ENCODE peak calls at places on chromosomes 3 and 15, in four cellular contexts. C is GM12878, G is A549, N is K562. B is an unnamed sample.

GRCh38 chr3:12759097-12759679 is at the start of gene TMEM40:
- DNase-seq in N (no peak), C (no peak), G (no peak), B (no peak)

GRCh38 chr3:85148056-85148455 is 189.3 kb downstream of the CADM2 start:
- DNase-seq in N (no peak), C (no peak), G (no peak), B (no peak)

GRCh38 chr3:76991165-76991564 is 48.7 kb upstream of the ROBO2 start:
- DNase-seq in C (no peak), G (no peak), N (no peak), B (no peak)

GRCh38 chr3:132645058-132645457 is 14.6 kb downstream of the ACAD11 start:
- DNase-seq in C (no peak), N (peak; percentile 8), G (no peak), B (no peak)

GRCh38 chr3:133991637-133992036 is 38.1 kb downstream of the SLCO2A1 start:
- DNase-seq in N (no peak), C (no peak), G (no peak), B (no peak)

GRCh38 chr3:28841436-28841835 is 439.4 kb upstream of the RBMS3 start:
- DNase-seq in G (no peak), C (no peak), N (no peak), B (no peak)

GRCh38 chr3:197475514-197475913 is 80.3 kb downstream of the BDH1 start:
- DNase-seq in G (no peak), C (no peak), N (no peak), B (no peak)

GRCh38 chr3:9402410-9403228 is 5.2 kb downstream of the SETD5 start:
- DNase-seq in G (no peak), N (peak; percentile 84), C (no peak), B (peak; percentile 88)

GRCh38 chr3:197253243-197253947 is 45.0 kb downstream of the DLG1 start:
- DNase-seq in C (no peak), G (no peak), N (no peak), B (no peak)

GRCh38 chr3:37308247-37308646 is 133.9 kb upstream of the LRRFIP2 start:
- DNase-seq in C (no peak), N (no peak), G (peak; percentile 36), B (peak; percentile 7)

GRCh38 chr15:77542491-77543001 is 90.2 kb downstream of the LINGO1 start:
- DNase-seq in C (no peak), N (no peak), G (no peak), B (no peak)

GRCh38 chr15:65981837-65982696 is 112.8 kb downstream of the RAB11A start:
- DNase-seq in C (no peak), N (peak; percentile 53), G (peak; percentile 70), B (peak; percentile 18)

GRCh38 chr15:78306176-78306774 is 6.9 kb upstream of the SKIC8 start:
- DNase-seq in G (no peak), N (peak; percentile 68), C (no peak), B (no peak)

GRCh38 chr3:145815707-145816413 is 345.1 kb downstream of the PLOD2 start:
- DNase-seq in N (no peak), G (no peak), C (no peak), B (no peak)

GRCh38 chr3:129657261-129658046 is 51.0 kb upstream of the PLXND1 start:
- DNase-seq in C (no peak), N (no peak), G (no peak), B (no peak)

GRCh38 chr3:97975466-97975865 is 3.2 kb upstream of the RIOX2 start:
- DNase-seq in G (no peak), C (no peak), N (no peak), B (no peak)

GRCh38 chr3:182172534-182172933 is 460.8 kb downstream of the SOX2 start:
- DNase-seq in C (no peak), N (no peak), G (no peak), B (no peak)

GRCh38 chr3:69941439-69942176 is 57.9 kb upstream of the SAMMSON start:
- DNase-seq in N (no peak), G (no peak), C (no peak), B (no peak)

GRCh38 chr3:157618075-157618760 is 115.0 kb upstream of the VEPH1 start:
- DNase-seq in N (peak; percentile 57), C (peak; percentile 12), G (peak; percentile 37), B (peak; percentile 41)

GRCh38 chr3:126109146-126109859 is 25.4 kb upstream of the SLC41A3 start:
- DNase-seq in N (no peak), C (no peak), G (no peak), B (no peak)

GRCh38 chr3:72191211-72191960 is 406.4 kb upstream of the PROK2 start:
- DNase-seq in G (no peak), N (no peak), C (no peak), B (no peak)

GRCh38 chr15:56552668-56553067 is 87.7 kb upstream of the MNS1 start:
- DNase-seq in C (no peak), N (no peak), G (no peak), B (no peak)

GRCh38 chr3:123419850-123420292 is 29.0 kb downstream of the ADCY5 start:
- DNase-seq in G (no peak), C (no peak), N (no peak), B (no peak)

GRCh38 chr15:35929740-35930444 is 383.9 kb upstream of the DPH6 start:
- DNase-seq in N (no peak), C (peak; percentile 57), G (no peak), B (no peak)

GRCh38 chr3:99639579-99639978 is 1.2 kb downstream of the COL8A1 start:
- DNase-seq in C (no peak), N (no peak), G (no peak), B (no peak)

GRCh38 chr3:37949866-37950265 is 40.7 kb upstream of the VILL start:
- DNase-seq in C (no peak), G (no peak), N (no peak), B (no peak)

GRCh38 chr3:13528217-13528801 is 20.6 kb upstream of the FBLN2 start:
- DNase-seq in C (no peak), N (peak; percentile 41), G (peak; percentile 73), B (peak; percentile 41)

GRCh38 chr15:40345867-40346578 is 4.8 kb upstream of the PHGR1 start:
- DNase-seq in G (no peak), C (no peak), N (no peak), B (no peak)

GRCh38 chr15:82040862-82041261 is 5.0 kb downstream of the MEX3B start:
- DNase-seq in C (no peak), G (no peak), N (peak; percentile 49), B (no peak)

GRCh38 chr3:186361612-186362408 is at the start of gene DGKG:
- DNase-seq in G (peak; percentile 52), N (no peak), C (no peak), B (no peak)

GRCh38 chr3:107861904-107862303 is 228.9 kb downstream of the CD47 start:
- DNase-seq in N (no peak), G (no peak), C (peak; percentile 72), B (no peak)

GRCh38 chr3:187122261-187122660 is 17.0 kb downstream of the RPL39L start:
- DNase-seq in G (no peak), C (no peak), N (no peak), B (no peak)

GRCh38 chr3:157574580-157574979 is 71.4 kb upstream of the VEPH1 start:
- DNase-seq in N (no peak), G (no peak), C (no peak), B (no peak)

GRCh38 chr15:100433304-100433703 is 91.5 kb upstream of the ADAMTS17 start:
- DNase-seq in N (no peak), C (no peak), G (no peak), B (no peak)

GRCh38 chr3:52350436-52350835 is 34.3 kb downstream of the DNAH1 start:
- DNase-seq in G (no peak), C (no peak), N (no peak), B (no peak)

GRCh38 chr3:167671878-167672427 is 18.2 kb upstream of the WDR49 start:
- DNase-seq in N (no peak), G (no peak), C (no peak), B (no peak)

GRCh38 chr3:127002195-127003174 is 19.6 kb downstream of the PLXNA1 start:
- DNase-seq in N (peak; percentile 42), C (no peak), G (no peak), B (no peak)

GRCh38 chr3:132284006-132284405 is 33.2 kb upstream of the ACP3 start:
- DNase-seq in N (no peak), C (no peak), G (no peak), B (no peak)

GRCh38 chr3:37814547-37814946 is 47.1 kb upstream of the CTDSPL start:
- DNase-seq in N (no peak), C (no peak), G (peak; percentile 24), B (no peak)

GRCh38 chr3:31875437-31875836 is 105.6 kb downstream of the OSBPL10 start:
- DNase-seq in N (no peak), C (no peak), G (no peak), B (no peak)
- TF ChIP-seq CHD4 in N (no peak), C (no peak), G (no peak), B (no peak)

GRCh38 chr3:128068156-128068620 is 16.0 kb downstream of the SEC61A1 start:
- DNase-seq in G (peak; percentile 52), N (peak; percentile 50), C (no peak), B (peak; percentile 57)
- TF ChIP-seq CHD4 in G (no peak), N (no peak), C (no peak), B (no peak)

DNA sequence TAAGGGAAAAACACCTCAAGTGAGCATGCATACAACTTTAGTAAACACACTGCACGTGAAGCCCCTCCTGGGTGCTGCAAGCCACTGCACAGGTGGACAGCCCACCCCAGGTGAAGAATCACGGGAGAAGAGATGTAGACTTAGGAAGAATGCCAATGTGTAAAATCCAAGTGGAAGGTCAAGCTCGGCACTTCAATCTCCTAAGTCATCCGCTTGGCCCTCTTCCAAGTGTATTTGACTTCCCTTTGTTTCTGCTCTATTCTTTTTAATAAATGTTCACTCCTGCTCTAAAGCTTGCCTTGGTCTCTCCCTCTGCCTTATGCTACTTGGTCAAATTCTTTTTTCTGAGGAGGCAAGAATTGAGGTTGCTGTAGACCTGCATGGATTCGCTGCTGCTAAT is 316.6 kb downstream of the EDEM1 start:
- DNase-seq in N (no peak), C (no peak), G (no peak), B (no peak)
- TF ChIP-seq CHD4 in N (no peak), C (no peak), G (no peak), B (no peak)

GRCh38 chr3:38960042-38960622 is 91.6 kb downstream of the SCN11A start:
- DNase-seq in G (no peak), C (no peak), N (no peak), B (no peak)

GRCh38 chr3:38960953-38961622 is 90.7 kb downstream of the SCN11A start:
- DNase-seq in C (peak; percentile 8), G (peak; percentile 72), N (peak; percentile 75), B (peak; percentile 25)

DNA sequence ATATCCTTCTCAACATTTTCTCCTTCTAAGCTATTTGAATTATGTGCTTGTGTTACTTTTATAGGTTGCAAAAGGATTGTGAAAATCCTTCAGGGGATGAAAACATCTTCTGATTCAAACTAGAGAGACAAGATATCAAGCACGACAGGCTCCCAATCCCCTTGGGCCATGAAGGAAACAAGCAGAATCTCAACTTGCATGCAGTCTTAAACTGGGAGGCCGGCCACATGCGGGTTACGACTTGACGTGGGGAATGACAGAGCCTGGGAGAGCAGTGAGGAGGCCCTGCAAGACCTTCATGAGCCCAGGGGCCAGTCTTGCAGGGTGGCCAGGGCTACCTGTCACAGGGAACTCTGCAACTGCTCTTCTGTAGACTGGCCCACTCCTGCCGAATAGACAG is 94.4 kb downstream of the SCN11A start:
- DNase-seq in N (no peak), G (no peak), C (no peak), B (no peak)
- TF ChIP-seq CHD4 in N (no peak), G (no peak), C (no peak), B (no peak)